ENCODE peak calls at places on chromosomes 7 and 10, in eight cellular contexts. One of them, this sample, is unnamed.
A peak's percentile ranks its signal among the peaks of the same experiment; 100 is the strongest.

GRCh38 chr7:23558303-23558702 is 26.5 kb upstream of the TRA2A start:
- DNase-seq in hepatocyte: no peak
- DNase-seq in choroid plexus epithelial cell: no peak
- DNase-seq in A673: no peak
- DNase-seq in MM.1S: no peak
- DNase-seq in A549: no peak
- DNase-seq in GM06990: no peak
- DNase-seq in sigmoid colon: no peak
- DNase-seq in this sample: no peak

GRCh38 chr10:27240891-27241639 is 468 bp upstream of the ACBD5 start:
- DNase-seq in hepatocyte: peak; percentile 32
- DNase-seq in choroid plexus epithelial cell: peak; percentile 16
- DNase-seq in A673: no peak
- DNase-seq in MM.1S: peak; percentile 37
- DNase-seq in A549: no peak
- DNase-seq in GM06990: peak; percentile 64
- DNase-seq in sigmoid colon: no peak
- DNase-seq in this sample: peak; percentile 14

GRCh38 chr7:19294629-19295028 is 149.4 kb upstream of the FERD3L start:
- DNase-seq in hepatocyte: peak; percentile 21
- DNase-seq in choroid plexus epithelial cell: no peak
- DNase-seq in A673: peak; percentile 3
- DNase-seq in MM.1S: no peak
- DNase-seq in A549: no peak
- DNase-seq in GM06990: no peak
- DNase-seq in sigmoid colon: no peak
- DNase-seq in this sample: peak; percentile 59

GRCh38 chr10:31761156-31761555 is 167.5 kb downstream of the ARHGAP12 start:
- DNase-seq in hepatocyte: peak; percentile 39
- DNase-seq in choroid plexus epithelial cell: no peak
- DNase-seq in A673: no peak
- DNase-seq in MM.1S: no peak
- DNase-seq in A549: no peak
- DNase-seq in GM06990: no peak
- DNase-seq in sigmoid colon: no peak
- DNase-seq in this sample: peak; percentile 77

GRCh38 chr7:157602156-157602555 is 265.4 kb downstream of the DNAJB6 start:
- DNase-seq in hepatocyte: no peak
- DNase-seq in choroid plexus epithelial cell: no peak
- DNase-seq in A673: no peak
- DNase-seq in MM.1S: no peak
- DNase-seq in A549: no peak
- DNase-seq in GM06990: no peak
- DNase-seq in sigmoid colon: peak; percentile 22
- DNase-seq in this sample: no peak

GRCh38 chr10:73340121-73340520 is 18.5 kb downstream of the CFAP70 start:
- DNase-seq in hepatocyte: no peak
- DNase-seq in choroid plexus epithelial cell: no peak
- DNase-seq in A673: peak; percentile 7
- DNase-seq in MM.1S: no peak
- DNase-seq in A549: no peak
- DNase-seq in GM06990: no peak
- DNase-seq in sigmoid colon: no peak
- DNase-seq in this sample: no peak

GRCh38 chr7:131170440-131171105 is 157.1 kb upstream of the MKLN1 start:
- DNase-seq in hepatocyte: peak; percentile 9
- DNase-seq in choroid plexus epithelial cell: no peak
- DNase-seq in A673: no peak
- DNase-seq in MM.1S: no peak
- DNase-seq in A549: peak; percentile 57
- DNase-seq in GM06990: no peak
- DNase-seq in sigmoid colon: no peak
- DNase-seq in this sample: peak; percentile 47

GRCh38 chr10:47368431-47369180 is 15.5 kb downstream of the ZNF488 start:
- DNase-seq in hepatocyte: no peak
- DNase-seq in choroid plexus epithelial cell: no peak
- DNase-seq in A673: no peak
- DNase-seq in MM.1S: no peak
- DNase-seq in A549: no peak
- DNase-seq in GM06990: no peak
- DNase-seq in sigmoid colon: no peak
- DNase-seq in this sample: no peak

GRCh38 chr7:132771301-132771730 is 195.0 kb upstream of the PLXNA4 start:
- DNase-seq in hepatocyte: no peak
- DNase-seq in choroid plexus epithelial cell: no peak
- DNase-seq in A673: no peak
- DNase-seq in MM.1S: no peak
- DNase-seq in A549: no peak
- DNase-seq in GM06990: peak; percentile 18
- DNase-seq in sigmoid colon: no peak
- DNase-seq in this sample: no peak

GRCh38 chr10:103757531-103758293 is 97.7 kb downstream of the SH3PXD2A start:
- DNase-seq in hepatocyte: peak; percentile 43
- DNase-seq in choroid plexus epithelial cell: peak; percentile 82
- DNase-seq in A673: no peak
- DNase-seq in MM.1S: peak; percentile 64
- DNase-seq in A549: peak; percentile 65
- DNase-seq in GM06990: no peak
- DNase-seq in sigmoid colon: peak; percentile 80
- DNase-seq in this sample: peak; percentile 89

GRCh38 chr10:4686644-4686996 is 139.4 kb upstream of the AKR1E2 start:
- DNase-seq in hepatocyte: peak; percentile 67
- DNase-seq in choroid plexus epithelial cell: peak; percentile 86
- DNase-seq in A673: no peak
- DNase-seq in MM.1S: no peak
- DNase-seq in A549: peak; percentile 51
- DNase-seq in GM06990: no peak
- DNase-seq in sigmoid colon: no peak
- DNase-seq in this sample: peak; percentile 71

GRCh38 chr10:66852811-66853210 is 73.0 kb upstream of the LRRTM3 start:
- DNase-seq in hepatocyte: no peak
- DNase-seq in choroid plexus epithelial cell: no peak
- DNase-seq in A673: no peak
- DNase-seq in MM.1S: no peak
- DNase-seq in A549: no peak
- DNase-seq in GM06990: no peak
- DNase-seq in sigmoid colon: no peak
- DNase-seq in this sample: no peak

GRCh38 chr10:62814901-62815372 is 1.2 kb downstream of the EGR2 start:
- DNase-seq in hepatocyte: peak; percentile 19
- DNase-seq in choroid plexus epithelial cell: peak; percentile 7
- DNase-seq in A673: no peak
- DNase-seq in MM.1S: no peak
- DNase-seq in A549: no peak
- DNase-seq in GM06990: no peak
- DNase-seq in sigmoid colon: no peak
- DNase-seq in this sample: no peak

GRCh38 chr10:52434734-52435133 is 120.7 kb downstream of the DKK1 start:
- DNase-seq in hepatocyte: no peak
- DNase-seq in choroid plexus epithelial cell: no peak
- DNase-seq in A673: no peak
- DNase-seq in MM.1S: no peak
- DNase-seq in A549: no peak
- DNase-seq in GM06990: no peak
- DNase-seq in sigmoid colon: no peak
- DNase-seq in this sample: no peak

GRCh38 chr10:69802424-69803161 is 887 bp downstream of the COL13A1 start:
- DNase-seq in hepatocyte: peak; percentile 59
- DNase-seq in choroid plexus epithelial cell: peak; percentile 65
- DNase-seq in A673: peak; percentile 25
- DNase-seq in MM.1S: no peak
- DNase-seq in A549: no peak
- DNase-seq in GM06990: no peak
- DNase-seq in sigmoid colon: no peak
- DNase-seq in this sample: peak; percentile 32
- TF ChIP-seq CTCF in hepatocyte: peak; percentile 27
- TF ChIP-seq CTCF in choroid plexus epithelial cell: peak; percentile 45
- TF ChIP-seq CTCF in A673: no peak
- TF ChIP-seq CTCF in MM.1S: no peak
- TF ChIP-seq CTCF in A549: no peak
- TF ChIP-seq CTCF in GM06990: no peak
- TF ChIP-seq CTCF in sigmoid colon: no peak
- TF ChIP-seq CTCF in this sample: no peak

GRCh38 chr10:79242620-79243152 is 104.6 kb upstream of the PPIF start:
- DNase-seq in hepatocyte: peak; percentile 85
- DNase-seq in choroid plexus epithelial cell: peak; percentile 83
- DNase-seq in A673: peak; percentile 94
- DNase-seq in MM.1S: peak; percentile 87
- DNase-seq in A549: no peak
- DNase-seq in GM06990: peak; percentile 86
- DNase-seq in sigmoid colon: peak; percentile 92
- DNase-seq in this sample: peak; percentile 72
- H3K4me3 ChIP-seq in hepatocyte: peak overlapping the region; percentile 55
- H3K4me3 ChIP-seq in choroid plexus epithelial cell: peak overlapping the region; percentile 58
- H3K4me3 ChIP-seq in A673: peak overlapping the region; percentile 64
- H3K4me3 ChIP-seq in MM.1S: peak overlapping the region; percentile 74
- H3K4me3 ChIP-seq in A549: no peak overlapping the region
- H3K4me3 ChIP-seq in GM06990: peak overlapping the region; percentile 81
- H3K4me3 ChIP-seq in sigmoid colon: peak overlapping the region; percentile 49
- H3K4me3 ChIP-seq in this sample: peak overlapping the region; percentile 49

DNA sequence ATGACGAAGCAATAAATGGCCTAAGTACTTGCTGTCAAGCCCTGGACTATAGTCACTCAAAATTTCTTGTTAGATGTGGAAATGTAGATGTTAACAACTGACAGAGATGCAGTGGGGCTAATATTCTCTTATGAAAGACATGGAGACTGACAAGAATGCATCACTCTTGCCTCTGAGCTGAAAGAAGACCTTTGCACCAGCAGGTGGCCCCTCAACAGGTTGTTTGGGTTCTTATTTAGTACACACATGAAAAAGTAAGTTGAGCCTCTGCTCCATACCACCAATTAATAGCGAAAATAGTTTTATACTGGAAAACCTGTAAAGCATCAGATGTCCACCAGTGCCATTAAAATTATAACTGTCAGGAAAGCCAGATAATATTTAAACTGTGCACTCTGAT is 26.2 kb upstream of the FAM13C start:
- DNase-seq in hepatocyte: no peak
- DNase-seq in choroid plexus epithelial cell: no peak
- DNase-seq in A673: no peak
- DNase-seq in MM.1S: no peak
- DNase-seq in A549: no peak
- DNase-seq in GM06990: no peak
- DNase-seq in sigmoid colon: no peak
- DNase-seq in this sample: no peak
- TF ChIP-seq CTCF in hepatocyte: no peak
- TF ChIP-seq CTCF in choroid plexus epithelial cell: no peak
- TF ChIP-seq CTCF in A673: no peak
- TF ChIP-seq CTCF in MM.1S: no peak
- TF ChIP-seq CTCF in A549: no peak
- TF ChIP-seq CTCF in GM06990: no peak
- TF ChIP-seq CTCF in sigmoid colon: no peak
- TF ChIP-seq CTCF in this sample: no peak

GRCh38 chr10:118792501-118792900 is 37.7 kb upstream of the CACUL1 start:
- DNase-seq in hepatocyte: no peak
- DNase-seq in choroid plexus epithelial cell: no peak
- DNase-seq in A673: no peak
- DNase-seq in MM.1S: no peak
- DNase-seq in A549: no peak
- DNase-seq in GM06990: no peak
- DNase-seq in sigmoid colon: no peak
- DNase-seq in this sample: peak; percentile 71
- H3K4me3 ChIP-seq in hepatocyte: no peak overlapping the region
- H3K4me3 ChIP-seq in choroid plexus epithelial cell: no peak overlapping the region
- H3K4me3 ChIP-seq in A673: no peak overlapping the region
- H3K4me3 ChIP-seq in MM.1S: no peak overlapping the region
- H3K4me3 ChIP-seq in A549: no peak overlapping the region
- H3K4me3 ChIP-seq in GM06990: no peak overlapping the region
- H3K4me3 ChIP-seq in sigmoid colon: no peak overlapping the region
- H3K4me3 ChIP-seq in this sample: no peak overlapping the region

GRCh38 chr7:44764665-44765578 is 16.3 kb downstream of the ZMIZ2 start:
- DNase-seq in hepatocyte: no peak
- DNase-seq in choroid plexus epithelial cell: no peak
- DNase-seq in A673: no peak
- DNase-seq in MM.1S: no peak
- DNase-seq in A549: no peak
- DNase-seq in GM06990: no peak
- DNase-seq in sigmoid colon: no peak
- DNase-seq in this sample: no peak
- TF ChIP-seq CTCF in hepatocyte: no peak
- TF ChIP-seq CTCF in choroid plexus epithelial cell: peak; percentile 25
- TF ChIP-seq CTCF in A673: no peak
- TF ChIP-seq CTCF in MM.1S: no peak
- TF ChIP-seq CTCF in A549: no peak
- TF ChIP-seq CTCF in GM06990: no peak
- TF ChIP-seq CTCF in sigmoid colon: no peak
- TF ChIP-seq CTCF in this sample: no peak

GRCh38 chr7:73682745-73683055 is 553 bp downstream of the DNAJC30 start:
- DNase-seq in hepatocyte: no peak
- DNase-seq in choroid plexus epithelial cell: no peak
- DNase-seq in A673: no peak
- DNase-seq in MM.1S: no peak
- DNase-seq in A549: no peak
- DNase-seq in GM06990: no peak
- DNase-seq in sigmoid colon: no peak
- DNase-seq in this sample: no peak

GRCh38 chr7:73679709-73680108 is 3.5 kb downstream of the DNAJC30 start:
- DNase-seq in hepatocyte: no peak
- DNase-seq in choroid plexus epithelial cell: no peak
- DNase-seq in A673: no peak
- DNase-seq in MM.1S: no peak
- DNase-seq in A549: no peak
- DNase-seq in GM06990: no peak
- DNase-seq in sigmoid colon: no peak
- DNase-seq in this sample: no peak

GRCh38 chr7:73678862-73679261 is 4.4 kb downstream of the DNAJC30 start:
- DNase-seq in hepatocyte: no peak
- DNase-seq in choroid plexus epithelial cell: no peak
- DNase-seq in A673: no peak
- DNase-seq in MM.1S: no peak
- DNase-seq in A549: no peak
- DNase-seq in GM06990: no peak
- DNase-seq in sigmoid colon: no peak
- DNase-seq in this sample: no peak

GRCh38 chr7:73680501-73680900 is 2.8 kb downstream of the DNAJC30 start:
- DNase-seq in hepatocyte: no peak
- DNase-seq in choroid plexus epithelial cell: no peak
- DNase-seq in A673: no peak
- DNase-seq in MM.1S: no peak
- DNase-seq in A549: no peak
- DNase-seq in GM06990: no peak
- DNase-seq in sigmoid colon: no peak
- DNase-seq in this sample: no peak

DNA sequence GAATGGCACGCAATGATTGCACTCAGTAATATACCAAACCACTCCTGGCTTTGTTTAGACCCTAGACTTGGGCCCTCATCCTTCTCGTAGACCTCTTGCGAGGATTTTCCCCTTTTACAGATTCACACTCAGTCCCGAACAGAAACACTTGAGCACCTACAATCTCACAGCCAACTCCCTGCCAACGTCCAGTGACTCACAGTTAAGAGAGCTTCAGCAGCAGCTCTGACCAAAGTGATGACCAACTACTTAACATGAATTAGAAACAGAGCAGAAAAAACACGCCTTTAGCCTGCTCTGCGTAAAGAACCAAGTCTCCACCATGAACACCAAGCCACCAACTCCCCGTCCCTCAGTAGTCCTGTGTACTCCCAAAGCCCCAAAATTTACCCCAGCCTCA is 2.2 kb downstream of the DNAJC30 start:
- DNase-seq in hepatocyte: no peak
- DNase-seq in choroid plexus epithelial cell: peak; percentile 43
- DNase-seq in A673: no peak
- DNase-seq in MM.1S: no peak
- DNase-seq in A549: no peak
- DNase-seq in GM06990: no peak
- DNase-seq in sigmoid colon: no peak
- DNase-seq in this sample: peak; percentile 59
- H3K4me3 ChIP-seq in hepatocyte: no peak overlapping the region
- H3K4me3 ChIP-seq in choroid plexus epithelial cell: no peak overlapping the region
- H3K4me3 ChIP-seq in A673: no peak overlapping the region
- H3K4me3 ChIP-seq in MM.1S: no peak overlapping the region
- H3K4me3 ChIP-seq in A549: no peak overlapping the region
- H3K4me3 ChIP-seq in GM06990: no peak overlapping the region
- H3K4me3 ChIP-seq in sigmoid colon: no peak overlapping the region
- H3K4me3 ChIP-seq in this sample: no peak overlapping the region

This sample was measured in fibroblast of mammary gland.